ENCODE peak calls at places on chromosomes 11 and 22, in seven cellular contexts. V is IMR-90, Y is neural progenitor cell, I is HCT116, F is mammary epithelial cell, Z is PC-3, K is hepatocyte. S is an unnamed sample. For H4K20me1, the result is how much of the 10 kb centered on the place peaks cover.

GRCh38 chr11:15764948-15765347 is 591.4 kb downstream of the SOX6 start:
- DNase-seq in V (no peak), Y (no peak), I (no peak), F (peak), Z (no peak), K (no peak), S (no peak)

GRCh38 chr22:39656495-39657490 is 86.2 kb downstream of the CACNA1I start:
- DNase-seq in V (no peak), Y (no peak), I (no peak), F (no peak), Z (no peak), K (no peak), S (no peak)

GRCh38 chr11:116035972-116036371 is 531.8 kb upstream of the CADM1 start:
- DNase-seq in V (no peak), Y (no peak), I (no peak), F (no peak), Z (no peak), K (no peak), S (no peak)

GRCh38 chr11:35911013-35911412 is 32.8 kb upstream of the LDLRAD3 start:
- DNase-seq in V (no peak), Y (no peak), I (no peak), F (no peak), Z (no peak), K (no peak), S (no peak)

GRCh38 chr11:130431806-130432205 is 3.4 kb upstream of the ADAMTS8 start:
- DNase-seq in V (peak), Y (no peak), I (no peak), F (no peak), Z (peak), K (no peak), S (peak)

GRCh38 chr11:60634151-60634550 is 65.3 kb upstream of the MS4A8 start:
- DNase-seq in V (no peak), Y (peak), I (peak), F (no peak), Z (peak), K (no peak), S (no peak)

GRCh38 chr22:49264696-49265095 is 563.0 kb downstream of the BRD1 start:
- DNase-seq in V (no peak), Y (no peak), I (no peak), F (no peak), Z (no peak), K (no peak), S (no peak)

GRCh38 chr11:133265536-133265935 is 266.8 kb downstream of the OPCML start:
- DNase-seq in V (no peak), Y (no peak), I (no peak), F (no peak), Z (no peak), K (no peak), S (no peak)

GRCh38 chr11:18192988-18193387 is 20.4 kb downstream of the MRGPRX4 start:
- DNase-seq in V (no peak), Y (peak), I (no peak), F (peak), Z (peak), K (no peak), S (no peak)

GRCh38 chr11:105884436-105884835 is 137.6 kb downstream of the MSANTD4 start:
- DNase-seq in V (no peak), Y (no peak), I (no peak), F (no peak), Z (no peak), K (no peak), S (no peak)

GRCh38 chr11:114847599-114847998 is 169.3 kb downstream of the NXPE2 start:
- DNase-seq in V (no peak), Y (peak), I (no peak), F (no peak), Z (no peak), K (no peak), S (no peak)

GRCh38 chr11:27754035-27755017 is 54.1 kb upstream of the BDNF start:
- DNase-seq in V (peak), Y (no peak), I (no peak), F (no peak), Z (peak), K (no peak), S (peak)

GRCh38 chr11:3994030-3994640 is 100.5 kb upstream of the RRM1 start:
- DNase-seq in V (peak), Y (no peak), I (no peak), F (peak), Z (peak), K (no peak), S (no peak)

GRCh38 chr11:68128682-68129327 is 7.6 kb upstream of the CHKA start:
- DNase-seq in V (peak), Y (no peak), I (no peak), F (no peak), Z (no peak), K (peak), S (peak)

GRCh38 chr11:132501356-132501755 is 1030.9 kb downstream of the OPCML start:
- DNase-seq in V (no peak), Y (no peak), I (no peak), F (no peak), Z (no peak), K (no peak), S (no peak)

GRCh38 chr22:46078241-46079092 is 71.9 kb upstream of the PPARA start:
- DNase-seq in V (no peak), Y (no peak), I (no peak), F (peak), Z (peak), K (no peak), S (peak)

GRCh38 chr22:21451545-21452520 is 15.4 kb upstream of the TMEM191C start:
- DNase-seq in V (no peak), Y (peak), I (no peak), F (no peak), Z (no peak), K (no peak), S (no peak)

GRCh38 chr11:77141034-77141433 is 13.0 kb downstream of the MYO7A start:
- DNase-seq in V (peak), Y (no peak), I (no peak), F (peak), Z (peak), K (peak), S (peak)

GRCh38 chr11:130314184-130314748 is 451 bp downstream of the ZBTB44 start:
- DNase-seq in V (peak), Y (peak), I (peak), F (peak), Z (peak), K (peak), S (peak)

GRCh38 chr11:88475991-88476418 is 138.5 kb upstream of the CTSC start:
- DNase-seq in V (peak), Y (no peak), I (no peak), F (no peak), Z (peak), K (no peak), S (peak)

GRCh38 chr11:131486937-131487336 is 116.5 kb downstream of the NTM start:
- DNase-seq in V (no peak), Y (no peak), I (no peak), F (no peak), Z (no peak), K (no peak), S (no peak)

GRCh38 chr22:37601540-37602442 is 6.8 kb upstream of the GGA1 start:
- DNase-seq in V (peak), Y (peak), I (peak), F (peak), Z (peak), K (peak), S (peak)

GRCh38 chr11:116871248-116871647 is 33.8 kb upstream of the APOA1 start:
- DNase-seq in V (peak), Y (no peak), I (no peak), F (peak), Z (peak), K (no peak), S (peak)

GRCh38 chr22:42961815-42962214 is 53.1 kb downstream of the PACSIN2 start:
- DNase-seq in V (no peak), Y (no peak), I (no peak), F (no peak), Z (no peak), K (no peak), S (no peak)

GRCh38 chr11:124880958-124881357 is 15.7 kb downstream of the ROBO3 start:
- DNase-seq in V (no peak), Y (no peak), I (no peak), F (no peak), Z (no peak), K (no peak), S (no peak)

GRCh38 chr22:47187558-47187957 is 425.1 kb downstream of the TBC1D22A start:
- DNase-seq in V (no peak), Y (no peak), I (no peak), F (no peak), Z (no peak), K (no peak), S (no peak)

GRCh38 chr22:25419247-25420113 is 145.0 kb upstream of the GRK3 start:
- DNase-seq in V (peak), Y (no peak), I (no peak), F (no peak), Z (no peak), K (peak), S (peak)

GRCh38 chr11:108887436-108888238 is 222.8 kb downstream of the DDX10 start:
- DNase-seq in V (no peak), Y (no peak), I (no peak), F (no peak), Z (peak), K (no peak), S (peak)

GRCh38 chr11:47895035-47895434 is 46.9 kb upstream of the NUP160 start:
- DNase-seq in V (no peak), Y (no peak), I (no peak), F (no peak), Z (no peak), K (no peak), S (no peak)

GRCh38 chr11:106990322-106990721 is 28.0 kb downstream of the GUCY1A2 start:
- DNase-seq in V (no peak), Y (no peak), I (no peak), F (no peak), Z (no peak), K (no peak), S (no peak)

GRCh38 chr22:20130319-20130718 is 1.3 kb upstream of the ZDHHC8 start:
- DNase-seq in V (no peak), Y (no peak), I (no peak), F (no peak), Z (peak), K (no peak), S (no peak)

GRCh38 chr11:70650075-70650909 is 252.0 kb downstream of the CTTN start:
- DNase-seq in V (peak), Y (peak), I (peak), F (peak), Z (peak), K (peak), S (peak)

GRCh38 chr22:26700462-26700861 is 43.1 kb downstream of the MIAT start:
- DNase-seq in V (no peak), Y (no peak), I (no peak), F (no peak), Z (no peak), K (no peak), S (no peak)

GRCh38 chr11:64206457-64207246 is at the start of gene FERMT3:
- DNase-seq in V (no peak), Y (no peak), I (no peak), F (no peak), Z (no peak), K (no peak), S (no peak)

GRCh38 chr11:123478352-123478986 is 48.4 kb downstream of the GRAMD1B start:
- DNase-seq in V (peak), Y (peak), I (peak), F (peak), Z (peak), K (peak), S (peak)

GRCh38 chr11:124586247-124586860 is 16.6 kb downstream of the OR8A1 start:
- DNase-seq in V (peak), Y (peak), I (peak), F (peak), Z (peak), K (peak), S (peak)

GRCh38 chr22:45511847-45512261 is 9.2 kb downstream of the FBLN1 start:
- DNase-seq in V (peak), Y (no peak), I (no peak), F (no peak), Z (no peak), K (peak), S (peak)

GRCh38 chr11:119995730-119996491 is 142.0 kb downstream of the TRIM29 start:
- DNase-seq in V (no peak), Y (no peak), I (no peak), F (peak), Z (no peak), K (no peak), S (no peak)

DNA sequence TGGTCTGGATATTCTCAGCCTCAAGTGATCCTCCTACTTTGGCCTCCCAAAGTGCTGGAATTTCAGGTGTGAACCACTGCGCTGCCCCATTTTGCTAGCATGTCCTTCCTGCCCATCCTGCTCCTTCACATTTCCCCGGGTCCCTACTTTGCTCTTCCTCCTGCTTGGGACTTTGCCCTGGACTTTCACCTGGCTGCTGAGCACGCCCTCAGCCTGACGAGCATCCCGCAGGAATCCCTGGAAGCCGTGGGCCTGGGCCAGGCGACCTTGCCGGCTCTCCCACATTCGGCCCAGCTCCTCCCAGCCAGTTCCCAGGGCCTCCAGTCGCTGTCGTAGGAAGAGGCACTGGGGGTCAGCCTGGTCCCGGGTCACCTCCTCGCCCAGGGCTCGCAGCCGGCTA is 22.6 kb upstream of the RBM4B start:
- DNase-seq in V (no peak), Y (no peak), I (no peak), F (no peak), Z (no peak), K (no peak), S (no peak)
- H3K27ac ChIP-seq in V (no peak), Y (no peak), I (no peak), F (no peak), Z (no peak), K (no peak), S (no peak)

GRCh38 chr11:34158661-34159060 is 53.2 kb downstream of the NAT10 start:
- DNase-seq in V (no peak), Y (no peak), I (no peak), F (no peak), Z (no peak), K (no peak), S (no peak)
- H4K20me1 ChIP-seq in V (under half), Y (under half), I (under half), F (under half), Z (under half), K (under half), S (under half)

DNA sequence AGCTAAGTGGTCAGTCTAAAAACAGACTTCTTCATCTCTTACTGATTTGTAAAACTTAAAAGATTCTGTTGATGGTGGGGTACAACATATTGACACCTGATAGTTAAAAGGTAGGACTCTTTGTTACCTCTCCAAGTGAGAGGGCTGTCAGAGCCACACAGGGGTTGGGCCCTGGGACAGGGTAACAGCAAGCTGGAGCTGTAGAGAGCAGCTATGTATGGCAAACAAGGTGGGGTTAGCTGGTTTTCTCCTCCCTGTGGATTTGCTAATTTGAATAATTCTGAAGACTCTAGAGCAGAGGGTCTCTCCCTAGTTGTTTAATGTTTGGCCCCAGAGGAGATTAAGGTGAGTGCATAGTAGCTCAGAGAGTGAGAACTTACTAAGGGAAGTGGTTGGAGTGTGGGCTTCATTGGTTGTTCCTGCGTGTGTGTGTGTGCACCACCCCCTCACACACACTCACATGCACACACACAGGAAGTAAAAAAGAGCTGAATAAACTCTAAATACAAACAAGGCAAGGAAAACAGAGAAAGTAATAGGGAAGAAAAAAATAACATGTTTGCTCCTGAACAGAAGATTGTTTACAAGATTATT is 9.2 kb upstream of the GAS2 start:
- DNase-seq in V (no peak), Y (no peak), I (no peak), F (no peak), Z (no peak), K (no peak), S (no peak)
- H3K4me2 ChIP-seq in V (no peak), Y (peak), I (no peak), F (no peak), Z (no peak), K (no peak), S (no peak)

DNA sequence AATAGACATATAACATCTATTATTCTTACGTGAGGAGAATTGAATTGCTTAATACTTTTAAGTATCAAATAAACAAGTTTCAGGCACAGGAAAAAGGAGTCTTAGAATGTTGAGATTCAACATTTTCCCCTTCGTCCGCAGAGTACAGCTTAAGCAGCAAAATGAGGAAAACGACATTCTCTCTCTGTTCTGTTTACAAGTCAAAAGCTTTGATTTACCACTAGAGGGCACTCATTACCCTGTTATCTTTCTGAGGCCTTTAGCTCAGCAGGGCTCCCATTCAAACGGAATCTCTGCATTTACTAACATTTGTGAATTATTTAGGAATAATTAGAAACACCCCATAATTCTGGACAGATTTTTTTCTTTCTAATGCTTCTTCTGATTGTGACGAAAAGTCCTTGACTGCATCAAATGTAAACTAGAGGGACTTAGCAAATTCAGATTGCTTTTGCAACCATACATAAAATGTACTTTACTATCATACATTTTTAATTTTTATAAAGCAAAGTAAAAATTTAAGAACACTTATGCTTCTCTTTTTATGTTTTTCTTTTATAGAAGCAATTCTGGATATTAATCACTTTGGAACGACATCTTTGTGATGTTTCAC is 75.0 kb downstream of the JRKL start:
- DNase-seq in V (peak), Y (peak), I (peak), F (peak), Z (peak), K (peak), S (peak)
- H3K27ac ChIP-seq in V (no peak), Y (no peak), I (no peak), F (no peak), Z (no peak), K (no peak), S (no peak)

DNA sequence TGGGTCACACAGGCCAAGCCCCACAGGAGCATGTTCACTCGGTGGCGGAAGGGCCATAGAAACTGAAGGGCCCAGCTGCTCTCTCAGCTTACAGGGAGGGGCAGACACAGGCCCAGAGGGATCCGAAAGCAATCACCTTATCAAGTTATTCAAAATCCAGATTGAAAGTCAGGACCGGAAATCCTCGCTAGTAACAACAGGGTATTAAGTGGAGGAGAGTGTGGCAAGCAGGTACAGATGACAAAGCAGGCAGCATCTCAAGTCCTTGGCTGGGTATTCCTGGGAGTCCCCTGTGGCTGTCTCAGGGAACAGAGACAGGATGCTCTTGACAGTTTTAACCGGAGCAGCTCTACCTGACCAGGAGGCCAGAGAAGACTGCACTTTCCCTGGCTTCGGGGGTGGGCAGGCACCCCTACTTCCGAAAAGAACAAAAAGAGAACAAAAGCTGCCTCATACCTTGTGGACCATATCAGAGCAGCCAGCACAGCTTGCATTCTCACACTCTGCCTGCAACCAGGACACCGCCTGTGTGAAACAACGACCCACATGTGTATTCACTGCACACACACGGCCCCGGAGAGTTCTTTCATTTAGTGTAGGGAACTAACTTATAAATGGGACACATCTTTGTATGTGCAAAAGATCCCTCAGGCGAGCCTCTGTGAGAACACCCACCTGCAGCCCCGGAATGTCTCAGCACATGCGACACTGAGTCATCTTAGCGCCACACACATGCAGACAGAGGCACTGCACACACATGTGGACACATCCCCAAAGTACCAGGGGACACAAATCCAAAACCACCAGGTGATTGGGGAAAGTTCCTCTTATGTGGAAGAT is 78.3 kb downstream of the MICAL3 start:
- DNase-seq in V (no peak), Y (no peak), I (no peak), F (no peak), Z (no peak), K (no peak), S (no peak)
- H4K20me1 ChIP-seq in V (half or more), Y (half or more), I (under half), F (under half), Z (under half), K (under half), S (under half)

GRCh38 chr11:126703661-126704060 is 296.9 kb downstream of the KIRREL3 start:
- DNase-seq in V (no peak), Y (no peak), I (no peak), F (no peak), Z (no peak), K (no peak), S (no peak)

GRCh38 chr11:126702987-126703386 is 297.6 kb downstream of the KIRREL3 start:
- DNase-seq in V (no peak), Y (no peak), I (no peak), F (no peak), Z (no peak), K (no peak), S (peak)

GRCh38 chr11:126701555-126701897 is 299.0 kb downstream of the KIRREL3 start:
- DNase-seq in V (no peak), Y (no peak), I (no peak), F (no peak), Z (no peak), K (no peak), S (no peak)

GRCh38 chr11:126702165-126702738 is 298.3 kb downstream of the KIRREL3 start:
- DNase-seq in V (peak), Y (peak), I (no peak), F (no peak), Z (no peak), K (no peak), S (no peak)

DNA sequence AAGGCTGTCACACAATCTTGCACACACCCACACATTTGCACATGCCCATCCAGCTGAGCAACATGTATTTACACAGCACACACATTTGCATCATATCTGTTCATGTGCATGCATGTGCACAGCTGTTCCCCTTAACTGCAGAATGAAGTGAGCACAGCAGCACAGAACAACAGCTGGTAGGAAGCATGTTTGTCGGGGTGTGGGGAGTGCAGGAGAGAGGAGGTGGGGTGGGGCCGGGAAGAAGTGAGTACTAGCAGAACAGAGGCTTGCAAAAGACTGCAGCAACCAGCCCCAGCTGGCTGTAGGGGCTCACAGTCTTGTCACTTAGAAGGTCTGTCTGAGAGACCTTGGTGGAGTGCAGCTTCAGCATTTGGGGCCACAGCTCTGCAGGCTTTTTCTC is 296.4 kb downstream of the KIRREL3 start:
- DNase-seq in V (no peak), Y (no peak), I (no peak), F (no peak), Z (no peak), K (no peak), S (no peak)
- H3K4me2 ChIP-seq in V (no peak), Y (no peak), I (no peak), F (no peak), Z (no peak), K (no peak), S (no peak)